ENCODE peak calls at places on chromosomes 4 and X, in eight cellular contexts. U is A549, E is upper lobe of left lung, N is stomach, X is tibial nerve, C is K562, Z is suprapubic skin, Y is ovary. F is an unnamed sample.

GRCh38 chr4:5370286-5370685 is 319.0 kb downstream of the STK32B start:
- DNase-seq in E (no peak), C (no peak), N (no peak), U (peak; percentile 85), Z (no peak), Y (no peak), X (no peak), F (no peak)

GRCh38 chr4:183918696-183919095 is 13.6 kb downstream of the STOX2 start:
- DNase-seq in U (no peak), E (no peak), N (no peak), Y (peak; percentile 40), Z (no peak), C (no peak), X (no peak), F (no peak)

GRCh38 chrX:144840616-144841015 is 406.7 kb upstream of the SPANXN1 start:
- DNase-seq in U (no peak), N (no peak), C (no peak), Y (no peak), Z (no peak), E (no peak), X (no peak), F (no peak)

GRCh38 chr4:5364406-5364805 is 313.1 kb downstream of the STK32B start:
- DNase-seq in Y (no peak), E (no peak), N (no peak), Z (no peak), C (no peak), X (no peak), U (no peak), F (no peak)

GRCh38 chr4:168643083-168643795 is 146.4 kb downstream of the PALLD start:
- DNase-seq in E (no peak), Z (no peak), X (no peak), Y (no peak), C (no peak), N (no peak), U (no peak), F (no peak)

GRCh38 chr4:155974957-155975356 is 21.3 kb upstream of the CTSO start:
- DNase-seq in C (no peak), E (no peak), U (no peak), Y (no peak), Z (no peak), X (no peak), N (no peak), F (no peak)

GRCh38 chr4:56477192-56477706 is 9.8 kb downstream of the SRP72 start:
- DNase-seq in X (no peak), C (no peak), Z (no peak), N (no peak), Y (no peak), U (no peak), E (no peak), F (no peak)

GRCh38 chr4:27288496-27288895 is 427.9 kb downstream of the STIM2 start:
- DNase-seq in C (no peak), E (no peak), Z (no peak), Y (no peak), U (no peak), N (no peak), X (no peak), F (no peak)

GRCh38 chr4:51851090-51851936 is 8.4 kb downstream of the DCUN1D4 start:
- DNase-seq in X (no peak), C (peak; percentile 43), Z (no peak), Y (no peak), U (no peak), E (no peak), N (no peak), F (peak; percentile 86)

GRCh38 chrX:75746891-75747639 is 38.0 kb downstream of the MAGEE2 start:
- DNase-seq in N (peak; percentile 42), Y (peak; percentile 57), C (no peak), X (no peak), Z (no peak), U (peak; percentile 17), E (peak; percentile 89), F (no peak)

GRCh38 chr4:164955107-164955805 is 22.2 kb downstream of the TRIM61 start:
- DNase-seq in Y (no peak), C (no peak), X (no peak), Z (no peak), N (no peak), E (no peak), U (no peak), F (no peak)

GRCh38 chrX:135489542-135489941 is 30.9 kb upstream of the INTS6L start:
- DNase-seq in Y (no peak), E (no peak), N (no peak), Z (no peak), X (no peak), C (no peak), U (no peak), F (no peak)

GRCh38 chrX:19846995-19847790 is 40.2 kb downstream of the SH3KBP1 start:
- DNase-seq in Z (no peak), Y (peak; percentile 53), C (peak; percentile 16), U (peak; percentile 39), E (no peak), X (no peak), N (no peak), F (no peak)

GRCh38 chr4:145035494-145036136 is 62.4 kb downstream of the ANAPC10 start:
- DNase-seq in E (no peak), Z (no peak), C (no peak), U (no peak), N (no peak), Y (no peak), X (no peak), F (no peak)

GRCh38 chr4:113614414-113614813 is 147.1 kb downstream of the CAMK2D start:
- DNase-seq in C (no peak), E (no peak), N (no peak), U (no peak), X (no peak), Y (no peak), Z (no peak), F (no peak)

DNA sequence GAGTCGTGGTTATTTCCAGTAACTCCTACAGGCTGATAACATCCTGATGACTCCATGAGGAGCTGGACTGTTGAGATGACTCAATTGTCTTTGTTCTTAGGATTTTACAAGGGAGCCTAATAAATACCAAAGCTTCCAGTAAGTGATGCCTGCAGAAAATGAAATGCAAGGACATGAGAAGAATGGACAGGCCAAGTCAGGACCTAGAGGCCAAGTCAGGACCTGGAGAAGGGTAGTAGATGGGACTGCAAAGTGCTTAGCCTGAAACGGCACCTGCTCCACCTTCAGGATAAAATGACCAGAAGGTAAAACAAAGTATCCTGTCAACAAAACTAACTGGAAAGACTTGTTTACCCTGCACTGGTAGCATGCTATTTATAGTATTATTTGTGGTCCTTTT is 6.4 kb upstream of the SLC10A6 start:
- DNase-seq in C (no peak), N (no peak), U (peak; percentile 14), Z (no peak), Y (no peak), E (no peak), X (no peak), F (no peak)
- TF ChIP-seq EP300 in C (no peak), N (no peak), U (no peak), Z (no peak), Y (no peak), E (no peak), X (no peak), F (no peak)

DNA sequence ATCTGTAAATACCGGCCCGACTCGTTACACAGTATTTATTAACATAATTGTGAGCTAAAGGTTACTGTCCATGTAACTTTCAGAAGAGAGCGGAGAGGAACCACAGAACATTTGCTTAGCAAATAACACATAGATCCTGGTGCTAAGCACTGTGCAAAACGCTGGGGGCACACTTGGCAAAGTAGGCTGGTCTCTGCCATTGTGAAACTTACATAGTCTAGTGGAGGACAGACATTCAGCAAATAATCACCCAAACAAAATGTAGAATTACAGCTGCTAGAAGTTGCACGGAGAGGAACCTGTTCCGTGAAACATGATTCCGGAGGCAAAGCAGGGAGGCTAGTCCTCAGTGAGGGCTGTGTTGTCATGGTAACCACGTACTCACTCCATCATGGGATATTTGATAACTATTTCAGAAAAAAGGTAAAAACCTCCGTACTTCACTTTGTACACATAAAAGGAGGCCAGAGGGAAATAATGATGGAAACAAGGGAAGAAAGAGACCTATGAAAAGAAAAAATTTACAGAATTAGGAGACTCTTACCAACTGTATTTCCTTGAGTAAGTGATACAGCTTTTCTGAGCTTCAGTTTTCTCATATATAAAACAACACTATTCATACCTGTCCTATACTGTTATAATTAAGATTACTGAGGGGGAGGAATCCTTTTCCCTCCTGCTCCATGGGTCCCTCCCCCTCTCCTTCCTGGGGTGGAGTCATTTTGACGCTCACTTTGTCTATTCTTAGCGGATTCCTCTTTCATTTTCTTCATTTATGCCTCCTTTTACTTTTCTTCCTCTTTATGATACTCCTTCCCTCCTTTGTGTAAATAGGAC is 760 bp upstream of the RASGEF1B start:
- DNase-seq in N (peak; percentile 35), Y (no peak), E (no peak), U (peak; percentile 28), X (no peak), C (peak; percentile 18), Z (no peak), F (no peak)
- H3K4me3 ChIP-seq in N (peak overlapping the region; percentile 83), Y (peak overlapping the region; percentile 55), E (peak overlapping the region; percentile 75), U (peak overlapping the region; percentile 54), X (peak overlapping the region; percentile 86), C (peak overlapping the region; percentile 64), Z (peak overlapping the region; percentile 98), F (peak overlapping the region; percentile 73)

GRCh38 chr4:8688041-8688907 is 95.7 kb downstream of the CPZ start:
- DNase-seq in C (peak; percentile 75), X (peak; percentile 1), Z (peak; percentile 30), E (peak; percentile 88), U (peak; percentile 34), N (no peak), Y (no peak), F (no peak)

GRCh38 chr4:8689741-8690140 is 97.2 kb downstream of the CPZ start:
- DNase-seq in Z (peak; percentile 48), C (no peak), U (no peak), N (no peak), X (peak; percentile 6), E (peak; percentile 34), Y (peak; percentile 12), F (no peak)

GRCh38 chr4:8688908-8689445 is 96.4 kb downstream of the CPZ start:
- DNase-seq in Z (peak; percentile 40), N (no peak), Y (no peak), X (peak; percentile 1), U (no peak), E (peak; percentile 50), C (no peak), F (no peak)

GRCh38 chr4:8690216-8690786 is 97.7 kb downstream of the CPZ start:
- DNase-seq in U (no peak), E (peak; percentile 63), N (no peak), X (no peak), Z (peak; percentile 40), Y (peak; percentile 17), C (no peak), F (no peak)

GRCh38 chr4:8690811-8691775 is 98.5 kb downstream of the CPZ start:
- DNase-seq in U (no peak), E (peak; percentile 57), X (no peak), Y (peak; percentile 3), C (no peak), N (peak; percentile 5), Z (peak; percentile 24), F (no peak)
- TF ChIP-seq EP300 in U (no peak), E (no peak), X (no peak), Y (no peak), C (no peak), N (no peak), Z (no peak), F (no peak)

DNA sequence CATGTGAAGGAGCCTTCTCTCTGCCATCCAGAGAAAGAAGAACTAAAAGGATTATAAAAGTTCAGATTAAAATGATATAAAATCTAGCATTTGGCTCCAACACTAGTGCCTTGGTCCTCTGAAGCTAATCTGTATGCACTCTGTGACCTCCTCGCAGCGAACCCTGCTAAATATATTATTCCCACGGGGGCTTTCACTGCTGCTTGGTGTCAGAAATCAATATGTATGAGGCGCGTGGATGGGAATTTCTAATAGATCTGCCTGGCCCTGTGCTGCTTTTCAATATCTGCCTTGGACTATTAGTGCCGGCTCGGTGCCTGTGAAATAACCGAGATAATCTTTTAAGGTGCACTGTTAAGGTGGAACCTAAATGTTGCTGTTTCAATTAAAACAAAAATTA is 69.7 kb downstream of the CXXC4 start:
- DNase-seq in E (no peak), C (no peak), X (no peak), N (no peak), Z (no peak), U (no peak), Y (no peak), F (no peak)
- H3K4me3 ChIP-seq in E (peak overlapping the region; percentile 36), C (no peak overlapping the region), X (peak overlapping the region; percentile 14), N (peak overlapping the region; percentile 35), Z (peak overlapping the region; percentile 39), U (no peak overlapping the region), Y (peak overlapping the region; percentile 19), F (peak overlapping the region; percentile 40)